ENCODE peak calls at places on chromosome 1, in seven cellular contexts. O is lung microvascular endothelial cell; Z is BE2C; C is activated CD4-positive, alpha-beta T cell treated with anti-CD3 and anti-CD28 coated beads for 4 hours; P is iPS DF 6.9; N is MCF 10A; H is lower lobe of right lung. B is an unnamed sample.

GRCh38 chr1:69504730-69505252 is 62.9 kb upstream of the LRRC7 start:
- DNase-seq in O (no peak), Z (no peak), C (no peak), P (no peak), N (no peak), H (no peak), B (no peak)

GRCh38 chr1:12617511-12617900 is 504 bp downstream of the DHRS3 start:
- DNase-seq in O (peak), Z (no peak), C (peak), P (no peak), N (peak), H (no peak), B (no peak)

GRCh38 chr1:22143065-22143514 is at the start of gene WNT4:
- DNase-seq in O (peak), Z (peak), C (peak), P (no peak), N (peak), H (peak), B (no peak)

GRCh38 chr1:242523968-242524570 is 428 bp downstream of the PLD5 start:
- DNase-seq in O (peak), Z (peak), C (no peak), P (no peak), N (peak), H (peak), B (peak)

GRCh38 chr1:104380003-104380402 is 630.3 kb downstream of the AMY1C start:
- DNase-seq in O (no peak), Z (no peak), C (no peak), P (no peak), N (no peak), H (no peak), B (no peak)

GRCh38 chr1:25618433-25618808 is 1.8 kb downstream of the MAN1C1 start:
- DNase-seq in O (no peak), Z (no peak), C (no peak), P (no peak), N (no peak), H (no peak), B (no peak)

GRCh38 chr1:32151319-32151787 is 28.1 kb upstream of the TXLNA start:
- DNase-seq in O (peak), Z (no peak), C (no peak), P (no peak), N (peak), H (no peak), B (peak)

GRCh38 chr1:31548899-31549806 is 27.2 kb upstream of the TINAGL1 start:
- DNase-seq in O (peak), Z (peak), C (peak), P (peak), N (peak), H (peak), B (peak)

GRCh38 chr1:180283098-180283497 is 53.0 kb downstream of the LHX4 start:
- DNase-seq in O (no peak), Z (no peak), C (no peak), P (no peak), N (no peak), H (no peak), B (no peak)

GRCh38 chr1:27356628-27357280 is 10.0 kb downstream of the MAP3K6 start:
- DNase-seq in O (no peak), Z (no peak), C (peak), P (no peak), N (no peak), H (peak), B (no peak)

GRCh38 chr1:119702384-119702783 is 9.3 kb upstream of the PHGDH start:
- DNase-seq in O (peak), Z (no peak), C (no peak), P (no peak), N (peak), H (no peak), B (no peak)

GRCh38 chr1:7948950-7949349 is 8.3 kb upstream of the TNFRSF9 start:
- DNase-seq in O (no peak), Z (no peak), C (peak), P (no peak), N (peak), H (no peak), B (peak)

GRCh38 chr1:101253976-101254660 is 17.3 kb downstream of the S1PR1 start:
- DNase-seq in O (no peak), Z (no peak), C (no peak), P (no peak), N (peak), H (no peak), B (peak)

GRCh38 chr1:64245495-64245894 is 42.1 kb downstream of the UBE2U start:
- DNase-seq in O (no peak), Z (no peak), C (no peak), P (no peak), N (no peak), H (no peak), B (no peak)

GRCh38 chr1:30777906-30778155 is 20.3 kb upstream of the LAPTM5 start:
- DNase-seq in O (no peak), Z (no peak), C (no peak), P (no peak), N (no peak), H (no peak), B (no peak)

GRCh38 chr1:65148548-65149390 is 766 bp downstream of the AK4 start:
- DNase-seq in O (peak), Z (peak), C (peak), P (no peak), N (peak), H (peak), B (no peak)

GRCh38 chr1:48498096-48498791 is 26.2 kb upstream of the SPATA6 start:
- DNase-seq in O (peak), Z (peak), C (peak), P (peak), N (peak), H (peak), B (peak)

GRCh38 chr1:8222789-8223188 is 95.1 kb upstream of the SLC45A1 start:
- DNase-seq in O (no peak), Z (no peak), C (no peak), P (no peak), N (no peak), H (no peak), B (no peak)

GRCh38 chr1:223556414-223557124 is 108.9 kb downstream of the CAPN8 start:
- DNase-seq in O (peak), Z (peak), C (no peak), P (peak), N (peak), H (peak), B (peak)

GRCh38 chr1:75672528-75673393 is 51.7 kb upstream of the ACADM start:
- DNase-seq in O (peak), Z (no peak), C (no peak), P (peak), N (peak), H (no peak), B (peak)

GRCh38 chr1:12478612-12478985 is 139.4 kb downstream of the DHRS3 start:
- DNase-seq in O (no peak), Z (no peak), C (peak), P (no peak), N (no peak), H (no peak), B (no peak)

GRCh38 chr1:51630393-51630792 is 13.5 kb downstream of the OSBPL9 start:
- DNase-seq in O (no peak), Z (no peak), C (no peak), P (no peak), N (no peak), H (no peak), B (no peak)